ENCODE peak calls at places on chromosomes 1 and 21, in seven cellular contexts. X is GM06990, Q is lung, B is cardiac fibroblast, D is sigmoid colon, Z is fibroblast of mammary gland, W is epithelial cell of esophagus. O is an unnamed sample.

GRCh38 chr1:94428441-94428840 is 10.3 kb downstream of the ABCD3 start:
- DNase-seq in X (no peak), Q (no peak), B (no peak), D (no peak), Z (no peak), W (no peak), O (no peak)

GRCh38 chr1:42962641-42963377 is 4.1 kb upstream of the SLC2A1 start:
- DNase-seq in X (no peak), Q (no peak), B (no peak), D (peak), Z (peak), W (peak), O (no peak)

GRCh38 chr1:94081566-94082344 is 39.2 kb downstream of the ABCA4 start:
- DNase-seq in X (no peak), Q (no peak), B (peak), D (no peak), Z (peak), W (peak), O (no peak)

GRCh38 chr1:205268846-205269680 is 41.3 kb downstream of the TMCC2 start:
- DNase-seq in X (no peak), Q (no peak), B (no peak), D (no peak), Z (no peak), W (no peak), O (no peak)

GRCh38 chr1:65072845-65073244 is 75.2 kb upstream of the AK4 start:
- DNase-seq in X (no peak), Q (no peak), B (no peak), D (no peak), Z (no peak), W (no peak), O (no peak)

GRCh38 chr21:34702341-34702807 is 33.6 kb downstream of the CLIC6 start:
- DNase-seq in X (no peak), Q (peak), B (peak), D (peak), Z (peak), W (peak), O (no peak)

GRCh38 chr1:47963093-47963492 is 34.1 kb downstream of the TRABD2B start:
- DNase-seq in X (no peak), Q (no peak), B (no peak), D (no peak), Z (no peak), W (no peak), O (no peak)

GRCh38 chr1:86466986-86467385 is 1.7 kb upstream of the CLCA1 start:
- DNase-seq in X (no peak), Q (no peak), B (peak), D (no peak), Z (peak), W (peak), O (no peak)

GRCh38 chr1:155198547-155198906 is 9.2 kb downstream of the THBS3 start:
- DNase-seq in X (no peak), Q (no peak), B (no peak), D (no peak), Z (no peak), W (no peak), O (no peak)

GRCh38 chr1:224503161-224504118 is 68.8 kb upstream of the WDR26 start:
- DNase-seq in X (peak), Q (peak), B (peak), D (peak), Z (peak), W (peak), O (peak)
- TF ChIP-seq CTCF in X (peak), Q (no peak), B (no peak), D (peak), Z (peak), W (peak), O (peak)

DNA sequence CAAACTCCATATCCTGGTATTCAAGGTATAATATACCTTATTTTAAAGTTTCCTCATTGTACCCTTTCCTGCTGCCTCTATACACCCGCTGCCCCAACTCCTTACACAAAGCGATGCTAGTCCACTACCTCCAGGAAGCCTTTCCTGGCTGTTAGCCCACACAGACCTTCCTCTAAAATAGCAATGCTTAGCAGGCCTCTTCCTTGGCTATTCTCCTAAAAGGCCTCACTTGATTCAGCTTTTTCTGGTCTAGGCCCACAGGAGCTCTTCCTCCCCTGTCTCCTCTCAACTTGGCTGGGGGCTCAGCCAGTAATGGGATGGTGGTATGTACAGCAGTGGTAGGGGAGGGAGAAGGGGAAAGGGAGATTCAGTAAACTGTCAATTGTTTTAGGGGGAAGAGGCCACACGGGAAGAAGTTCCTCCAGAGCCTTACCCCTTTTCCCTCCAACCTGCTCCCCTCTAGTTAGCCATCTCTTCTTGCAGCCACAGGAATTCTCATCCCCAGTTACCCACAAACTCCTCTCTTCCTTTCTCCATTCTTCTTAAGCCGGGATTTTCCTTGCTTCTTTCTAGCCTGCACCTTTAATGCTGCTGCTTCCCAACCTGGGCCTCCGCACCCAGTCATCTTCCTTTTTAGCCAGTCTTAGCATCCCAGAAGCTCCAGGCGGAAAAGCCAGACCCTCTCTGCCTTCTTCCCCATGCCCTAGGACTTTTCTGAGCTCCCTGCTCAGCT is 2.6 kb downstream of the LRRC41 start:
- DNase-seq in X (no peak), Q (no peak), B (peak), D (peak), Z (peak), W (peak), O (no peak)
- H3K4me3 ChIP-seq in X (peak), Q (peak), B (peak), D (peak), Z (peak), W (peak), O (peak)

DNA sequence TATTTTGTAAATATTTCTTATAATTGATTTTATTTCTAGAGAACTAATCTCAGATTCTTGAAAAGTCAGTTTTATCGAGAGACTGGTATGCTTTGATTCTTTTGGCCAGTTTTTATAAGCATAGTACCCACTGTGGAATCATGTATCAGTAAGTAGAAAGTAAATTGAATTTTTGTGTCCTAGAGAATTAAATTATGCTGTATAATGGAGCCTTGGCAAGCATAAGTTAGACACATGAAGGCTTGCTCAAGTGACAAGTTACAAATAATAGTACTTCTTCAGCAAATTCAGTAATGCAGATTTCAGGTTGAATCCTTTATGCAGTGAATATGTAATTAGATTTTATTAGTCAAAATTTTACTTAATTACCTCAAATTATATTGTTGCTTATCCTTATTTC is 40.1 kb downstream of the ADGRL2 start:
- DNase-seq in X (no peak), Q (no peak), B (no peak), D (no peak), Z (no peak), W (no peak), O (no peak)
- TF ChIP-seq CTCF in X (no peak), Q (no peak), B (no peak), D (no peak), Z (no peak), W (no peak), O (no peak)

DNA sequence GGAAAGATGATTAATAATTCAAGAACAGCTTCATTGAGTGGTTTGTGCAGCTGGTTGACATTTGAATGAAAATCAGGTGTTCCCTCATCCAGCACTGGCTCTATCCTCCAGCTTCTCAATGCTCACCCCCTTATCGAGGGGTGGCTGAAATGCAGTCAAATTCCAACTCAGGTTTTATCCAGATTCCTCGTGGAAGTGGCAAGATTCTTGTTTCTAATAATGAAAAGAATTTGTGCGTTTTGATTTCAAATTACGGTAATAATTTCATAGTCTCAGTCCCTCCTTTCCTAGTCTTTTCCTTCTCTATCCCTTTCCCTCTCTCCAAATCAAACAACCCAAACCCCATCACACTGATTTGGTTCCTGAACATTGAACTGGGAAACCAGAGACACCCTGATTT is 3.1 kb downstream of the CNIH3 start:
- DNase-seq in X (no peak), Q (no peak), B (no peak), D (no peak), Z (no peak), W (no peak), O (no peak)
- H3K4me3 ChIP-seq in X (no peak), Q (no peak), B (peak), D (no peak), Z (peak), W (no peak), O (no peak)

DNA sequence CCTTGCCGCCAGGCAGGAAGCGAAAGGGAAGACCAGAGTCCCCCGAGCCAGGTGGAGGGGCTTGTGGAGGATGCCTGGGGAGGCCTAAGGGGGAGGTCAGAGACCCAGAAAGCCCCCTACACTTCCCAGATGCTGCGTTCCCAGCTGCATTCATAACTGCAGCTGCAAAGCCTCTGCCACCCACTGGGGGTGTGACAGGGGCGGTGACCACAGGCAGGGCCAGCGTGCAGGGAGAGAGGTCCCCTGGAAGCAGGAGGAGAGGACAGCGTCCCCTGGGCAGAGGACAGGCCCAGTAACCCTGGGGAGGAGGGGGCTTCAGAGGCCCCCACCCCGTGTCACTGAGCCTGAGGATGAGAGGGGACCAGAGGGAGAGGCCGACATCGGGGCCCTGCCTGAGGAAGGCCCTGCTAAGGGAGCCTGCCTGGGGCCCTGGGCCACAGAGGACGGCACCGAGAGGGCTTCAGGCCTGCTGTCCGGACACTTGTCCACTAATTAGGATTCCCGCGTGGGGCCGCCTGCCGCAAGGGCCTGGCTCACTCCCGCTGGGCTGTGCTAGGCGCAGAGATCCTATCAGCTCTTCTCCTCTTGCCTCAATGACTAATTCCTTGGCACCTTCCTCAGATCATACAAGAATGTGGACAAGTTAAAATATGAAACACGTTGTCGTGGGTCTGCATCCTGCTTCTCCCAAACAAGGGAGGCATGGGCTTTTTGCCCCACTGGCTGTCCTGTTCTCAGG is 49.1 kb upstream of the CCDC27 start:
- DNase-seq in X (no peak), Q (no peak), B (peak), D (no peak), Z (peak), W (peak), O (no peak)
- TF ChIP-seq CTCF in X (no peak), Q (no peak), B (peak), D (no peak), Z (no peak), W (peak), O (peak)

GRCh38 chr1:41671116-41671755 is 186.8 kb upstream of the EDN2 start:
- DNase-seq in X (no peak), Q (no peak), B (no peak), D (no peak), Z (no peak), W (no peak), O (no peak)

GRCh38 chr1:41672641-41673313 is 188.3 kb upstream of the EDN2 start:
- DNase-seq in X (no peak), Q (no peak), B (peak), D (no peak), Z (peak), W (peak), O (no peak)

GRCh38 chr1:41670558-41670957 is 186.1 kb upstream of the EDN2 start:
- DNase-seq in X (no peak), Q (no peak), B (peak), D (no peak), Z (peak), W (peak), O (no peak)

GRCh38 chr1:41673355-41673754 is 188.9 kb upstream of the EDN2 start:
- DNase-seq in X (no peak), Q (no peak), B (peak), D (no peak), Z (peak), W (no peak), O (peak)

GRCh38 chr1:41672173-41672572 is 187.7 kb upstream of the EDN2 start:
- DNase-seq in X (no peak), Q (no peak), B (peak), D (no peak), Z (peak), W (peak), O (no peak)
- H3K4me3 ChIP-seq in X (no peak), Q (no peak), B (no peak), D (no peak), Z (no peak), W (no peak), O (no peak)

O was measured in GM12864.